ENCODE peak calls at places on chromosomes 3 and 15, in four cellular contexts. C, B, E and A are unnamed samples. For H3K36me3, the result is how much of the 10 kb centered on the place peaks cover.

GRCh38 chr3:8776406-8776805 is 7.0 kb upstream of the OXTR start:
- DNase-seq in E (peak), B (no peak), C (no peak), A (no peak)

GRCh38 chr3:197761784-197762183 is 12.1 kb downstream of the FYTTD1 start:
- DNase-seq in C (no peak), E (no peak), B (no peak), A (no peak)

GRCh38 chr3:193345431-193345830 is 33.1 kb downstream of the ATP13A5 start:
- DNase-seq in E (no peak), C (no peak), B (no peak), A (no peak)

GRCh38 chr3:194865081-194865480 is 179.4 kb downstream of the FAM43A start:
- DNase-seq in B (no peak), E (no peak), C (no peak), A (no peak)

GRCh38 chr15:57824186-57824585 is 117.7 kb downstream of the POLR2M start:
- DNase-seq in C (no peak), E (no peak), B (no peak), A (no peak)

GRCh38 chr3:143067201-143067600 is 52.4 kb upstream of the CHST2 start:
- DNase-seq in C (no peak), B (no peak), E (peak), A (no peak)

GRCh38 chr3:74537164-74537563 is 77.3 kb downstream of the CNTN3 start:
- DNase-seq in E (peak), B (no peak), C (no peak), A (no peak)

GRCh38 chr3:20958161-20958560 is 772.2 kb upstream of the SGO1 start:
- DNase-seq in C (no peak), B (no peak), E (no peak), A (no peak)

GRCh38 chr3:152069871-152070270 is 196.4 kb downstream of the SUCNR1 start:
- DNase-seq in E (peak), B (no peak), C (no peak), A (no peak)

GRCh38 chr3:196174652-196175051 is 36.5 kb downstream of the ZDHHC19 start:
- DNase-seq in E (no peak), B (no peak), C (no peak), A (no peak)

GRCh38 chr15:28123408-28124023 is 24.4 kb upstream of the OCA2 start:
- DNase-seq in E (peak), C (no peak), B (peak), A (peak)

GRCh38 chr3:31980530-31981205 is 394 bp downstream of the OSBPL10 start:
- DNase-seq in B (peak), C (peak), E (peak), A (peak)

GRCh38 chr3:82259994-82260393 is 498.5 kb upstream of the GBE1 start:
- DNase-seq in C (no peak), E (no peak), B (no peak), A (no peak)

GRCh38 chr3:177051419-177051818 is 145.9 kb downstream of the TBL1XR1 start:
- DNase-seq in B (no peak), C (no peak), E (no peak), A (no peak)

GRCh38 chr15:57563416-57563815 is 28.3 kb upstream of the MYZAP start:
- DNase-seq in C (no peak), B (no peak), E (no peak), A (no peak)

GRCh38 chr15:52681441-52681840 is 2.3 kb upstream of the ATOSA start:
- DNase-seq in C (no peak), E (no peak), B (no peak), A (no peak)

GRCh38 chr15:70195808-70196304 is 98.1 kb upstream of the TLE3 start:
- DNase-seq in B (peak), C (peak), E (peak), A (peak)

GRCh38 chr3:63808633-63809032 is 10.5 kb upstream of the C3orf49 start:
- DNase-seq in B (no peak), C (no peak), E (no peak), A (no peak)

GRCh38 chr3:102124301-102125158 is 275.2 kb downstream of the NFKBIZ start:
- DNase-seq in B (no peak), C (no peak), E (peak), A (no peak)

GRCh38 chr3:133570139-133570936 is 3.1 kb upstream of the CDV3 start:
- DNase-seq in B (no peak), E (peak), C (no peak), A (no peak)

GRCh38 chr15:81291916-81292424 is 32.0 kb downstream of the STARD5 start:
- DNase-seq in C (no peak), B (no peak), E (no peak), A (no peak)
- H3K4me3 ChIP-seq in C (no peak), B (no peak), E (no peak), A (no peak)

DNA sequence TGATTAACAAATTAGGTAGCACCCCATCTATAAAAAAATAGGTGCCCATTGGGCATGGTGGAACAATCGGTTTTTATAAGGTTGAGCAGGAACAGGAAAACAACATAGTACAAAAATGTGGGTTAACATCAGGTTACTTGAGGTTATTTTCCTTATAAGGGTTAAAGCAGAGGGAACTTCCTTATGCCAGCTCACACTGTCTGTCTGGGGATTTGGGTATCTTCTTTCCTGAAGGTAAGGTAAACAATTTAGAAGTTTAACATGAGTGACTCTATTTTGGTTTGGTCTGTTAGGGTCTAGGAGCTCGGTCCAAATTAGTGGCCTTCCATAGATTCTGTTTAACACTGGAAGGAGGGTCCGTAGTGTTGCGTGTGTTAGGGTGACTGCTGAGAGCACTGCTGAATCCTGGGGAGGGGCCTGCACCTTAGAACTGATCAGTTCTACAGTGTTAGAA is 14.7 kb downstream of the CHD2 start:
- DNase-seq in E (no peak), C (no peak), B (no peak), A (no peak)
- H3K36me3 ChIP-seq in E (under half), C (under half), B (under half), A (under half)

GRCh38 chr3:128113817-128114794 is 9.5 kb downstream of the RUVBL1 start:
- DNase-seq in C (no peak), E (no peak), B (no peak), A (no peak)

GRCh38 chr3:128111147-128111546 is 12.5 kb downstream of the RUVBL1 start:
- DNase-seq in B (no peak), E (no peak), C (no peak), A (no peak)

GRCh38 chr3:128107809-128108208 is 15.8 kb downstream of the RUVBL1 start:
- DNase-seq in E (peak), B (no peak), C (no peak), A (no peak)

DNA sequence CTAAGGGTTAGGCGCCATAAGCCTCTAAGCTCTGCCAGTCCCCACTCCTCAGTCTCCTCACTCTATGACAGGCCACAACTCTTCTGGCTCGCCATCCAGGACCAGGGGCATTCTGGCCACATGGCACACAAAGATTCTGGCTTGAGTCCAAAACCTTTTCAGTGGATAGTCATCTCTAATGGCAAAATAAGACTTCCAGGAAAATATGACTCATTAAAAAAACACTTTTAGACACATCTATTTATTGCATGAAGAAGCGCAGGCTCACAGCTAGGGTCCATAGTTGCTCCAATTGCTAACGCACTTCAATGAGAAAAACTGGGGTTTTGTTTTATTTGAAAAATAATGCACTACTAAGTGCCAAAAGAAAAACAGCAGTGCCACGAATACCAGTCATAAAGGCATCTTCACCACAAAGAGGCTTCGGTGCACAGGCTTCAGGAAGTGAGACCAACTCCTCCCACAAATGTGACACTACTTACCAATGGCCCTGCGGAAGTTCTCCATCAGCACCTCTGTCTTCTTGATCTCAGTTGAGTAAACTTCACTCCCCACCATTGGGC is 11.1 kb downstream of the RUVBL1 start:
- DNase-seq in C (no peak), E (peak), B (no peak), A (no peak)
- H3K27ac ChIP-seq in C (no peak), E (peak), B (peak), A (no peak)

GRCh38 chr3:126357299-126358037 is at the start of gene KLF15:
- DNase-seq in E (peak), B (peak), C (peak), A (peak)

GRCh38 chr3:126360046-126360713 is 3.0 kb upstream of the KLF15 start:
- DNase-seq in B (no peak), E (no peak), C (no peak), A (no peak)

GRCh38 chr3:126356373-126357298 is 572 bp downstream of the KLF15 start:
- DNase-seq in B (no peak), C (peak), E (no peak), A (peak)

GRCh38 chr3:126358816-126359181 is 1.6 kb upstream of the KLF15 start:
- DNase-seq in B (no peak), E (no peak), C (no peak), A (no peak)

GRCh38 chr3:126358038-126358815 is 1.0 kb upstream of the KLF15 start:
- DNase-seq in E (no peak), C (peak), B (no peak), A (peak)
- H3K4me3 ChIP-seq in E (no peak), C (peak), B (peak), A (no peak)

GRCh38 chr3:83513677-83514076 is 1445.1 kb upstream of the CADM2 start:
- DNase-seq in E (no peak), C (no peak), B (no peak), A (no peak)
- H3K36me3 ChIP-seq in E (under half), C (under half), B (under half), A (under half)

GRCh38 chr3:50383750-50384149 is 24.4 kb upstream of the TMEM115 start:
- DNase-seq in E (no peak), C (no peak), B (no peak), A (no peak)
- H3K27ac ChIP-seq in E (no peak), C (no peak), B (no peak), A (no peak)

GRCh38 chr3:100606894-100607512 is 2.4 kb upstream of the ADGRG7 start:
- DNase-seq in E (no peak), C (no peak), B (no peak), A (no peak)

GRCh38 chr3:100600181-100601042 is 9.0 kb upstream of the ADGRG7 start:
- DNase-seq in E (no peak), B (no peak), C (no peak), A (no peak)

GRCh38 chr3:100605358-100605757 is 4.0 kb upstream of the ADGRG7 start:
- DNase-seq in E (no peak), C (no peak), B (no peak), A (no peak)

GRCh38 chr3:100603449-100603848 is 6.0 kb upstream of the ADGRG7 start:
- DNase-seq in B (no peak), E (peak), C (no peak), A (no peak)

GRCh38 chr3:100602506-100603444 is 6.6 kb upstream of the ADGRG7 start:
- DNase-seq in E (peak), C (no peak), B (no peak), A (no peak)
- H3K4me3 ChIP-seq in E (no peak), C (no peak), B (no peak), A (no peak)

GRCh38 chr3:137760341-137761098 is 3.6 kb upstream of the SOX14 start:
- DNase-seq in E (no peak), C (no peak), B (no peak), A (no peak)
- H3K36me3 ChIP-seq in E (under half), C (under half), B (under half), A (under half)

DNA sequence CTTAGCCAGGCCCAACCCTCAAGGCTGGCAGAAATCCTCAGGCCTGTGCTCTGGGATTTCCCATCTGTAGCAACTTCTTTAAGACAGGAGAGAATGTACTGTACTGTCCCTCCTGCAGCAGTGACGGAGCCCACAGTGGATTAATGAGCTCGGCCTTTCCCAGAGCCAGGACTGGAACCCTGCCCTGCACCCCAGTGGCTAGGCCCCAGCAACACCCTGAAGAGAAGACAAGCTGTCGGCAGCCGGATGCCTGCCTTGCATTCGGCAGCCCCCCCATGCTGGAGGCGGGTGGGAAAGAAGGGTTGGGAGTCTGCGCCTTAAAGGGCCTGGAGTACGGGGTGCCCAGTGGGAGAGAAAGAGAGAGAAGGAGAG is 32.0 kb downstream of the KLHL25 start:
- DNase-seq in C (no peak), B (no peak), E (no peak), A (no peak)
- H3K27ac ChIP-seq in C (no peak), B (no peak), E (no peak), A (no peak)